ENCODE peak calls at places on chromosomes 12 and 14, in nine cellular contexts. P, I, D, C, V, N, A, H and S are unnamed samples.

GRCh38 chr12:93734784-93735183 is 57.6 kb downstream of the CRADD start:
- DNase-seq in H (no peak), V (no peak), N (no peak), A (no peak), P (no peak), C (no peak), D (no peak), I (no peak), S (no peak)

GRCh38 chr12:71865166-71865713 is 25.7 kb downstream of the TBC1D15 start:
- DNase-seq in N (no peak), H (peak; percentile 94), C (peak; percentile 95), I (no peak), V (no peak), D (no peak), A (no peak), P (peak; percentile 30), S (no peak)

GRCh38 chr14:35944847-35945246 is 118.7 kb downstream of the BRMS1L start:
- DNase-seq in C (no peak), N (no peak), P (peak; percentile 59), I (peak; percentile 62), V (no peak), A (no peak), D (no peak), H (no peak), S (no peak)

GRCh38 chr14:50363734-50364113 is 33.0 kb downstream of the CDKL1 start:
- DNase-seq in N (no peak), H (peak; percentile 56), C (peak; percentile 36), A (no peak), I (no peak), V (peak; percentile 31), D (no peak), P (peak; percentile 66), S (peak; percentile 81)

GRCh38 chr12:6180300-6181051 is 19.7 kb upstream of the CD9 start:
- DNase-seq in H (peak; percentile 68), V (no peak), N (peak; percentile 57), D (peak; percentile 65), P (no peak), A (no peak), I (peak; percentile 45), C (peak; percentile 93), S (no peak)

GRCh38 chr12:64610092-64610659 is at the start of gene RASSF3:
- DNase-seq in C (peak; percentile 80), P (peak; percentile 85), A (no peak), N (no peak), V (peak; percentile 44), D (peak; percentile 76), H (peak; percentile 44), I (peak; percentile 80), S (no peak)

GRCh38 chr12:54125950-54126695 is 62.7 kb downstream of the SMUG1 start:
- DNase-seq in A (no peak), C (peak; percentile 23), N (no peak), D (peak; percentile 26), I (no peak), V (peak; percentile 59), P (peak; percentile 16), H (no peak), S (no peak)

GRCh38 chr12:93847517-93848452 is 170.6 kb downstream of the CRADD start:
- DNase-seq in C (no peak), N (no peak), H (no peak), V (no peak), A (no peak), D (no peak), P (no peak), I (no peak), S (peak; percentile 82)

GRCh38 chr14:63504628-63505027 is 38.5 kb downstream of the PPP2R5E start:
- DNase-seq in N (no peak), P (no peak), C (peak; percentile 80), V (no peak), A (no peak), D (no peak), I (no peak), H (no peak), S (no peak)

GRCh38 chr12:18183141-18183540 is 78.2 kb upstream of the PIK3C2G start:
- DNase-seq in D (no peak), V (no peak), N (no peak), C (no peak), A (no peak), I (no peak), P (no peak), H (no peak), S (no peak)

GRCh38 chr12:119302334-119303132 is 32.0 kb upstream of the CCDC60 start:
- DNase-seq in C (no peak), V (no peak), P (no peak), I (no peak), H (no peak), D (no peak), A (no peak), N (no peak), S (no peak)

GRCh38 chr14:101844752-101845151 is 83.2 kb downstream of the PPP2R5C start:
- DNase-seq in C (no peak), N (no peak), V (no peak), I (no peak), D (no peak), P (no peak), A (no peak), H (no peak), S (no peak)

GRCh38 chr14:104009297-104009696 is 67.0 kb upstream of the RD3L start:
- DNase-seq in D (no peak), A (no peak), C (peak; percentile 13), I (no peak), V (no peak), N (no peak), P (no peak), H (no peak), S (no peak)

GRCh38 chr12:10160659-10161386 is 11.1 kb downstream of the OLR1 start:
- DNase-seq in N (no peak), D (no peak), V (no peak), P (no peak), I (no peak), C (no peak), A (no peak), H (no peak), S (no peak)

GRCh38 chr14:26867171-26867757 is 269.4 kb upstream of the NOVA1 start:
- DNase-seq in C (no peak), D (no peak), A (peak; percentile 6), I (peak; percentile 2), P (no peak), N (no peak), H (peak; percentile 51), V (peak; percentile 35), S (no peak)

GRCh38 chr12:57551637-57552305 is 1.9 kb downstream of the KIF5A start:
- DNase-seq in C (no peak), H (no peak), I (no peak), P (no peak), V (no peak), D (no peak), A (no peak), N (no peak), S (no peak)

GRCh38 chr12:77189463-77189862 is 124.1 kb upstream of the E2F7 start:
- DNase-seq in A (no peak), C (peak; percentile 85), D (no peak), I (no peak), N (no peak), V (no peak), P (no peak), H (peak; percentile 72), S (no peak)

GRCh38 chr12:109598428-109598854 is 24.8 kb downstream of the MVK start:
- DNase-seq in C (no peak), A (no peak), V (no peak), H (no peak), N (no peak), I (no peak), P (no peak), D (no peak), S (no peak)

GRCh38 chr12:122860052-122860853 is 25.0 kb downstream of the HIP1R start:
- DNase-seq in P (peak; percentile 91), V (peak; percentile 76), N (no peak), H (peak; percentile 82), C (peak; percentile 75), I (peak; percentile 84), D (peak; percentile 88), A (no peak), S (no peak)

GRCh38 chr12:83945871-83946270 is 966.7 kb downstream of the SLC6A15 start:
- DNase-seq in H (peak; percentile 36), P (no peak), I (peak; percentile 17), A (no peak), C (peak; percentile 35), V (no peak), N (peak; percentile 73), D (no peak), S (no peak)

GRCh38 chr14:42909659-42910058 is 1303.0 kb downstream of the LRFN5 start:
- DNase-seq in A (no peak), V (no peak), N (no peak), H (no peak), C (no peak), I (no peak), P (no peak), D (no peak), S (no peak)

GRCh38 chr14:95527392-95528002 is 7.4 kb upstream of the GLRX5 start:
- DNase-seq in V (peak; percentile 69), D (peak; percentile 43), I (peak; percentile 41), N (no peak), C (peak; percentile 79), H (peak; percentile 92), A (no peak), P (peak; percentile 76), S (no peak)

GRCh38 chr12:54370218-54370730 is 6.0 kb upstream of the GPR84 start:
- DNase-seq in D (peak; percentile 68), H (peak; percentile 85), P (no peak), V (no peak), I (peak; percentile 87), A (no peak), N (peak; percentile 60), C (peak; percentile 92), S (no peak)

GRCh38 chr14:101495827-101496778 is 65.2 kb upstream of the DIO3 start:
- DNase-seq in D (no peak), C (no peak), N (no peak), A (no peak), V (no peak), H (no peak), I (no peak), P (no peak), S (no peak)

GRCh38 chr12:104292872-104293794 is 10.4 kb upstream of the EID3 start:
- DNase-seq in N (no peak), H (peak; percentile 59), P (no peak), I (no peak), V (no peak), A (no peak), D (no peak), C (no peak), S (no peak)

GRCh38 chr14:100872241-100872640 is 31.3 kb downstream of the RTL1 start:
- DNase-seq in N (no peak), V (no peak), A (no peak), P (peak; percentile 25), H (no peak), D (no peak), C (peak; percentile 14), I (no peak), S (no peak)